ENCODE peak calls at places on chromosomes 11 and 22, in six cellular contexts. J is K562; M is thoracic aorta; F is esophagus squamous epithelium; P is CD4-positive, CD25-positive, alpha-beta regulatory T cell; V is neural progenitor cell. O is an unnamed sample.

GRCh38 chr22:22410121-22410520 is 98.4 kb downstream of the ZNF280B start:
- DNase-seq in J (no peak), M (no peak), F (no peak), P (no peak), V (no peak), O (no peak)

GRCh38 chr11:82523141-82523540 is 210.5 kb downstream of the FAM181B start:
- DNase-seq in J (no peak), M (no peak), F (no peak), P (no peak), V (peak), O (no peak)

GRCh38 chr11:119431523-119431922 is 8.6 kb upstream of the THY1 start:
- DNase-seq in J (no peak), M (no peak), F (no peak), P (no peak), V (no peak), O (no peak)

GRCh38 chr11:84173078-84173477 is 886.9 kb upstream of the CCDC90B start:
- DNase-seq in J (no peak), M (no peak), F (no peak), P (no peak), V (no peak), O (no peak)

GRCh38 chr11:72816404-72816990 is 2.3 kb downstream of the ATG16L2 start:
- DNase-seq in J (no peak), M (no peak), F (no peak), P (no peak), V (no peak), O (no peak)

GRCh38 chr11:47551086-47551485 is 1.8 kb downstream of the CELF1 start:
- DNase-seq in J (peak), M (no peak), F (no peak), P (no peak), V (peak), O (no peak)

GRCh38 chr11:85619497-85619896 is 7.6 kb downstream of the DLG2 start:
- DNase-seq in J (no peak), M (no peak), F (no peak), P (no peak), V (no peak), O (no peak)

GRCh38 chr11:69378303-69379141 is 84.6 kb downstream of the MYEOV start:
- DNase-seq in J (no peak), M (no peak), F (no peak), P (no peak), V (no peak), O (no peak)

GRCh38 chr11:68116892-68117435 is 4.2 kb downstream of the CHKA start:
- DNase-seq in J (no peak), M (no peak), F (no peak), P (no peak), V (no peak), O (no peak)

GRCh38 chr11:129313588-129314288 is 61.9 kb upstream of the BARX2 start:
- DNase-seq in J (no peak), M (no peak), F (no peak), P (no peak), V (no peak), O (no peak)

GRCh38 chr11:63937713-63938480 is 905 bp upstream of the NAA40 start:
- DNase-seq in J (peak), M (no peak), F (no peak), P (no peak), V (peak), O (no peak)
- H3K27ac ChIP-seq in J (peak), M (peak), F (peak), P (peak), V (no peak), O (peak)

DNA sequence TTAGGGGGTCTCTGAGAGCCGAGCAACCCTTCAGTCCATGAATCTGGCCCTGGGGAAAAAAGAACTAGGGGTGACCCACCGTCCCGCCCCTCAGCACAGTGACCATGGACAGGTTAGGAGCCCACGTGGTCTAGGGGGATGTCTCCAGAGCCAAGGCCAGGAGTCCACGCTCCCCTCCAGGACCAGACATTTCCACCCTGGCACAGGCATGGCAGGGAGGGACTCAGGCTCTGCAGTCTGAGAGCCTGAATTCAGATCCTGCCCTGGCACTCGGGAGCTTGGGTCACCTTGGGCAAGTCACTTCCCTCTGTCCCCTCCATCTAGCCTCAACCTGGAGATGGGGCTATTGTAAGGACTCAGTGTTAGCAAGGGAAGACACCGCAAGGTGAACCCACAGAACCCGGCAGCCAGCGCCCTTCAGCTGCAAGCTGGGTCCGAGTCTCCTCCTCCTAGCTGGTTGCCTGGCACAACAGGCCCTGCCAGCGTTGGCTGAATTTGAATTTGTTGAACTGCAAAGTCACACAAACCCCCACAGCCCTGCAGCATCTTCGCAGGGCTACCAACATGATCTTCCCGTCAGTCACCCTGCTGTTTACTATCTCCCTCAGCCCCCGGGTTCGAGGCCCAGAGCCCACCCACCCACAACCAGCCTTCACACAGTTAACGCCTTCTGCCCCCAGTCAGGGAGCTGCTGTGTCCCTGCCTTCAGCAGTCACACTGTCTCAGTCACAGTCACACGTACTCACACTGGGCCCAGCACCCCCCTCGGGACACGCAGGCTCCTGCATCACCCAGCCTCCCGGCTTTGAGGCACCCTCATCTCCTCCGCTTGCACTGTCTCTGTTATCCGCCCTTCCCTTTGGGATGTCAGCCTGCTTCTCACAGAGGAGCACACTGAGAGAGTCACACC is 603 bp upstream of the PDGFB start:
- DNase-seq in J (no peak), M (no peak), F (no peak), P (no peak), V (no peak), O (no peak)
- H3K4me3 ChIP-seq in J (no peak), M (peak), F (no peak), P (no peak), V (peak), O (no peak)

GRCh38 chr11:78044706-78045105 is 19.0 kb upstream of the THRSP start:
- DNase-seq in J (no peak), M (no peak), F (no peak), P (no peak), V (no peak), O (no peak)
- H3K27ac ChIP-seq in J (no peak), M (no peak), F (no peak), P (no peak), V (no peak), O (no peak)

DNA sequence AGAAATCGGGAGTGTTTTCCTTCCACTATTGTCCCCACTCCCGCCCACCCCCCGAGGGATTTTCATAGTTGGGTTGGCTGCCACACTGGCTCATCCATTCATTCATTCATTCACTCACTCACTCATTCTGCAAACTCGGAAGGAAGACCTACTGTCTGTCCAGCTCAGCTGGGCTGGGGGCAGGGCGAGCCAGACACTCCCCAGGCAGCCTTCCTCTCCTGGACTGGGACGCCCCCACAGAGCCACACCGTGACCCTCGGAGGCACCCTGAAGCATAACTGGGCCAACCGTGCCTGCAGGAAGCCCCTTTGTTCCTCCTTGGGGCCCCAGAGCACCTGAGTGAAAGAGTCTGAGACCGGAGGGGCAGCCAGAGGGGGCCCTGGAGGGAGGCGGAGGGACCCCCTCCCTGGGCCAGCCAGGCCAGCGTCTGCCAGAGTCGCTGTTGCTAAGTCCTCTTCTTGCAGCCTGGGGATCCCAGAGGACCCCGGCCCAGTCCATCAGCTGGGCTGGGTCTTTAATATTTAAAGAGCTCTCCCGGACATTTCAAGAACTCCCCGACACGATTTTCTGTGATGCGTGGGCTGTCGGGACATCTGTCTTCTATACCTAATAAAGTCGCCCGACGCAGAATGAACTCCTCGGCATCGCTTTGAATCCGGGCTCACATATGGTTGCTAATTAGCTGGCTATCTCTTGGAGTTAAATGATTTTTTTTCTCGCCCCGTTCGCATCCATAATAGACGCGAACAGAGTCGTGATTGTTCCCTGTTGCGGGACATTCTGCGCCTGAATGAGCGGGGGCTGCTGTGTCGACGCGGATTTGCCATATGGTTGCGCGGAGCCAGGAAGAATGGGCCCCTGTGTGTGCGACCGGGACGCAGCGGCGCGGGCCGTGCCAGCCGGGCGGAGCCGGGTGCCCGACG is 16.7 kb downstream of the CDKN1C start:
- DNase-seq in J (peak), M (no peak), F (no peak), P (no peak), V (peak), O (no peak)
- H3K4me3 ChIP-seq in J (no peak), M (peak), F (no peak), P (no peak), V (peak), O (no peak)

DNA sequence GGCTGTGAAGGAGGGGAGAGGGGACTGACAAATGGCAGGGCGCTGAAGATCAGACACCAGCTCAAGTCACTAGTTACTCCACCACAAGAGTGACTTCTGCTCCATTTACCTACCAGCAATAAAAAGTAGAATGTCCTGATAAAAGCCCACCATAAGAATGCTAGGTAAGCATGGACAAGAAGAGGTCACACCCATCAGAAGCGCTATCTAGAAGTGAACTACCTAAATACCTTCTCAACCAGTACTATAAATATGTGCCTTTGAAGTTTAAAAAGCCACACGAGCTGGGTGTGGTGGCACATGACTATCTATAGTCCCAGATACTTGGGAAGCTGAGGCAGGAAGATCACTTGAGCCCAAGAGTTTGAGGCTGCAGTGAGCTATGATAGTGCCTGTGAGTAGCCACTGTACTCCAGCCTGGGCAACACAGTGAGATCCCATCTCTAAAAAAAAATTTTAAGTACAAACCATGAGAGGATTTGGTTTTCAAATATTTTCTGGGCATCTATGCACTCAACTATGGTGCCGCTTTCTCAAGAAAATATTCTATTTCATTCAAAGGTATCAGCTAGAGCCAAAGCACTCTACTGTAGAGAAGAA is 66.6 kb downstream of the PACSIN2 start:
- DNase-seq in J (no peak), M (no peak), F (no peak), P (no peak), V (no peak), O (no peak)
- H3K27ac ChIP-seq in J (no peak), M (peak), F (peak), P (no peak), V (no peak), O (no peak)

GRCh38 chr22:24559471-24559870 is 3.7 kb downstream of the SNRPD3 start:
- DNase-seq in J (no peak), M (no peak), F (no peak), P (no peak), V (no peak), O (no peak)
- H3K4me3 ChIP-seq in J (no peak), M (no peak), F (no peak), P (no peak), V (no peak), O (no peak)

GRCh38 chr11:126140932-126141291 is 70.5 kb downstream of the RPUSD4 start:
- DNase-seq in J (no peak), M (no peak), F (no peak), P (no peak), V (no peak), O (no peak)

GRCh38 chr11:126138636-126139540 is 72.6 kb downstream of the RPUSD4 start:
- DNase-seq in J (no peak), M (no peak), F (no peak), P (no peak), V (no peak), O (no peak)

GRCh38 chr11:126137146-126137545 is 74.3 kb downstream of the RPUSD4 start:
- DNase-seq in J (no peak), M (no peak), F (no peak), P (no peak), V (no peak), O (no peak)

GRCh38 chr11:126140106-126140931 is 71.1 kb downstream of the RPUSD4 start:
- DNase-seq in J (no peak), M (no peak), F (no peak), P (no peak), V (no peak), O (no peak)

GRCh38 chr11:126139541-126140091 is 71.8 kb downstream of the RPUSD4 start:
- DNase-seq in J (no peak), M (no peak), F (no peak), P (no peak), V (no peak), O (no peak)
- H3K27ac ChIP-seq in J (no peak), M (no peak), F (peak), P (no peak), V (no peak), O (no peak)

GRCh38 chr11:96390403-96390830 is 604 bp downstream of the JRKL start:
- DNase-seq in J (no peak), M (no peak), F (no peak), P (no peak), V (no peak), O (peak)

GRCh38 chr11:96388891-96389603 is 665 bp downstream of the CCDC82 start:
- DNase-seq in J (peak), M (no peak), F (no peak), P (no peak), V (peak), O (no peak)

GRCh38 chr11:96393753-96394348 is 4.0 kb downstream of the JRKL start:
- DNase-seq in J (peak), M (no peak), F (no peak), P (peak), V (peak), O (no peak)

GRCh38 chr11:96389604-96390402 is at the start of the genes CCDC82 and JRKL:
- DNase-seq in J (peak), M (peak), F (peak), P (peak), V (peak), O (peak)

DNA sequence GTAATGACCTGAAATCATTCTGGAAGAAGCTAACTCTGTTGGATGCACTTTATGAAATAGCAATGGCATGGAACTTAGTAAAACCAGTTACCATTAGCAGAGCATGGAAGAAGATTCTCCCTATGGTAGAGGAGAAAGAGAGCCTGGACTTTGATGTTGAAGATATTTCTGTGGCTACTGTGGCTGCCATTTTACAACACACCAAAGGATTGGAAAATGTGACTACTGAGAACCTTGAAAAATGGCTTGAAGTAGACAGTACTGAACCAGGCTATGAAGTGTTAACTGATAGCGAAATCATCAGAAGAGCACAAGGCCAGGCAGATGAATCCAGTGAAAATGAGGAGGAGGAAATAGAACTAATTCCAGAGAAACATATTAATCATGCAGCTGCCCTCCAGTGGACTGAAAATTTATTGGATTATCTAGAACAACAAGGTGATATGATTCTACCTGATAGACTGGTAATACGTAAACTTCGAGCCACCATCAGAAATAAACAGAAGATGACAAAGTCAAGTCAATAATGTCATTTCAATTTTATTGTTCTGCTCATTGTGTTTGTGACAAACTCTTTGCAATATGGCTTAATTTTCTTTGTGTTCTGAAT is 2.0 kb downstream of the JRKL start:
- DNase-seq in J (no peak), M (no peak), F (no peak), P (no peak), V (no peak), O (no peak)
- H3K4me3 ChIP-seq in J (no peak), M (no peak), F (no peak), P (no peak), V (no peak), O (no peak)

O was measured in CD8-positive, alpha-beta T cell.